ENCODE peak calls at places on chromosomes 11 and 22, in nine cellular contexts. Q is right atrium auricular region, Y is H7, F is sciatic nerve, P is putamen, K is lung, R is iris pigment epithelial cell, B is skeletal muscle cell, E is HS-27A. L is an unnamed sample.

GRCh38 chr11:36213050-36213840 is 76.0 kb downstream of the COMMD9 start:
- DNase-seq in Q (no peak), Y (peak), F (no peak), P (peak), K (no peak), R (no peak), B (no peak), E (no peak), L (no peak)

GRCh38 chr22:46075764-46076531 is 74.4 kb upstream of the PPARA start:
- DNase-seq in Q (no peak), Y (no peak), F (peak), P (no peak), K (no peak), R (no peak), B (no peak), E (peak), L (no peak)

GRCh38 chr22:19703869-19704268 is 10.4 kb upstream of the SEPTIN5 start:
- DNase-seq in Q (no peak), Y (peak), F (no peak), P (no peak), K (no peak), R (no peak), B (no peak), E (no peak), L (no peak)

GRCh38 chr11:106399075-106399500 is 321.6 kb downstream of the AASDHPPT start:
- DNase-seq in Q (peak), Y (no peak), F (peak), P (no peak), K (peak), R (peak), B (peak), E (peak), L (peak)

GRCh38 chr11:120061761-120062560 is 76.0 kb downstream of the TRIM29 start:
- DNase-seq in Q (peak), Y (peak), F (no peak), P (peak), K (no peak), R (peak), B (no peak), E (no peak), L (peak)

GRCh38 chr11:36149538-36150242 is 139.5 kb downstream of the COMMD9 start:
- DNase-seq in Q (peak), Y (peak), F (no peak), P (no peak), K (peak), R (peak), B (peak), E (peak), L (peak)

GRCh38 chr22:20905415-20906386 is 11.5 kb upstream of the CRKL start:
- DNase-seq in Q (no peak), Y (no peak), F (no peak), P (no peak), K (no peak), R (peak), B (no peak), E (no peak), L (no peak)

GRCh38 chr11:19595499-19595839 is 117.2 kb upstream of the NAV2 start:
- DNase-seq in Q (no peak), Y (no peak), F (no peak), P (no peak), K (no peak), R (no peak), B (no peak), E (no peak), L (no peak)

GRCh38 chr11:129505266-129505665 is 129.6 kb downstream of the BARX2 start:
- DNase-seq in Q (no peak), Y (no peak), F (no peak), P (no peak), K (no peak), R (no peak), B (no peak), E (no peak), L (no peak)

GRCh38 chr22:20904980-20905355 is 12.2 kb upstream of the CRKL start:
- DNase-seq in Q (no peak), Y (no peak), F (no peak), P (no peak), K (no peak), R (no peak), B (no peak), E (no peak), L (no peak)

GRCh38 chr22:26585104-26585790 is 4.7 kb downstream of the TPST2 start:
- DNase-seq in Q (peak), Y (no peak), F (peak), P (no peak), K (peak), R (peak), B (peak), E (peak), L (peak)

GRCh38 chr22:49044776-49045175 is 782.9 kb downstream of the BRD1 start:
- DNase-seq in Q (no peak), Y (no peak), F (peak), P (no peak), K (no peak), R (no peak), B (no peak), E (no peak), L (no peak)

GRCh38 chr11:772429-773390 is 4.6 kb downstream of the GATD1 start:
- DNase-seq in Q (no peak), Y (no peak), F (no peak), P (peak), K (no peak), R (no peak), B (no peak), E (no peak), L (no peak)

GRCh38 chr11:67284811-67285540 is 4.1 kb upstream of the ANKRD13D start:
- DNase-seq in Q (no peak), Y (no peak), F (no peak), P (no peak), K (no peak), R (no peak), B (no peak), E (no peak), L (no peak)

GRCh38 chr11:10044618-10045017 is 249.4 kb downstream of the SBF2 start:
- DNase-seq in Q (no peak), Y (no peak), F (no peak), P (no peak), K (no peak), R (no peak), B (no peak), E (no peak), L (no peak)

GRCh38 chr11:61254403-61255025 is 13.5 kb downstream of the PGA5 start:
- DNase-seq in Q (peak), Y (peak), F (peak), P (peak), K (peak), R (peak), B (no peak), E (no peak), L (peak)